ENCODE peak calls at places on chromosomes 13 and 19, in seven cellular contexts. V is adipocyte; D is head of caudate nucleus; I is HTR-8/SVneo; C is A172; U is left lung; R is NK-92 treated with Interleukin-12 subunit alpha and Interleukin-12 subunit beta, amount 100 ng/mL, for 24 hours. P is an unnamed sample.

GRCh38 chr13:110346661-110347067 is 39.6 kb downstream of the COL4A2 start:
- DNase-seq in V (no peak), D (no peak), I (no peak), C (peak; percentile 62), U (no peak), R (no peak), P (no peak)

GRCh38 chr19:33821871-33822270 is 25.2 kb downstream of the KCTD15 start:
- DNase-seq in V (no peak), D (no peak), I (no peak), C (no peak), U (no peak), R (no peak), P (no peak)

GRCh38 chr13:93922063-93922462 is 557.4 kb downstream of the DCT start:
- DNase-seq in V (no peak), D (no peak), I (no peak), C (no peak), U (no peak), R (no peak), P (no peak)

GRCh38 chr19:14088634-14089411 is 1.7 kb downstream of the SAMD1 start:
- DNase-seq in V (no peak), D (no peak), I (no peak), C (no peak), U (no peak), R (no peak), P (no peak)

GRCh38 chr19:40249201-40249600 is 22.7 kb upstream of the CCNP start:
- DNase-seq in V (no peak), D (no peak), I (no peak), C (no peak), U (no peak), R (no peak), P (no peak)

GRCh38 chr13:72643339-72643989 is 84.0 kb downstream of the MZT1 start:
- DNase-seq in V (peak; percentile 79), D (peak; percentile 75), I (no peak), C (peak; percentile 21), U (peak; percentile 35), R (peak; percentile 22), P (peak; percentile 53)

GRCh38 chr13:49858183-49858856 is 65.8 kb upstream of the KPNA3 start:
- DNase-seq in V (peak; percentile 93), D (no peak), I (peak; percentile 53), C (peak; percentile 86), U (no peak), R (no peak), P (no peak)

GRCh38 chr13:96617528-96617927 is 376.7 kb downstream of the OXGR1 start:
- DNase-seq in V (no peak), D (no peak), I (no peak), C (no peak), U (no peak), R (no peak), P (no peak)

GRCh38 chr19:50414850-50415660 is 3.7 kb upstream of the SPIB start:
- DNase-seq in V (peak; percentile 68), D (peak; percentile 85), I (peak; percentile 31), C (peak; percentile 22), U (peak; percentile 79), R (peak; percentile 19), P (peak; percentile 74)

GRCh38 chr13:106233336-106233735 is 302.1 kb downstream of the EFNB2 start:
- DNase-seq in V (no peak), D (no peak), I (no peak), C (no peak), U (no peak), R (no peak), P (no peak)

GRCh38 chr13:75993823-75994222 is 357.7 kb downstream of the LMO7 start:
- DNase-seq in V (no peak), D (no peak), I (no peak), C (peak; percentile 6), U (no peak), R (no peak), P (no peak)

GRCh38 chr13:24893863-24894262 is 129.9 kb downstream of the RNF17 start:
- DNase-seq in V (no peak), D (no peak), I (no peak), C (no peak), U (no peak), R (no peak), P (no peak)

GRCh38 chr19:33368074-33368864 is 5.2 kb upstream of the CEBPG start:
- DNase-seq in V (no peak), D (no peak), I (no peak), C (peak; percentile 73), U (no peak), R (no peak), P (no peak)

GRCh38 chr19:55467236-55468053 is 2.9 kb upstream of the C19orf85 start:
- DNase-seq in V (peak; percentile 86), D (peak; percentile 82), I (peak; percentile 68), C (peak; percentile 45), U (no peak), R (peak; percentile 36), P (peak; percentile 62)

GRCh38 chr19:12847159-12848139 is 9.1 kb downstream of the MAST1 start:
- DNase-seq in V (peak; percentile 91), D (peak; percentile 92), I (peak; percentile 92), C (peak; percentile 86), U (peak; percentile 84), R (peak; percentile 67), P (peak; percentile 75)

GRCh38 chr13:48896312-48896711 is 79.4 kb upstream of the FNDC3A start:
- DNase-seq in V (peak; percentile 13), D (no peak), I (peak; percentile 18), C (peak; percentile 29), U (no peak), R (no peak), P (no peak)

P was measured in activated CD4-positive, alpha-beta T cell treated with anti-CD3 and anti-CD28 coated beads, Interleukin-2, amount 50 U/mL, for 1 hour.